ENCODE peak calls at places on chromosomes 16 and 17, in seven cellular contexts. M is HCT116, L is WTC11, P is Peyer's patch, D is esophagus muscularis mucosa, T is sigmoid colon, C is mesothelial cell of epicardium. U is an unnamed sample.

GRCh38 chr16:78516006-78516405 is 416.6 kb downstream of the WWOX start:
- DNase-seq in M (no peak), L (no peak), P (no peak), D (no peak), T (no peak), C (no peak), U (no peak)

GRCh38 chr16:88805887-88806393 is 2.4 kb downstream of the CDT1 start:
- DNase-seq in M (no peak), L (no peak), P (no peak), D (no peak), T (no peak), C (no peak), U (no peak)

GRCh38 chr17:11564483-11565380 is 33.5 kb upstream of the DNAH9 start:
- DNase-seq in M (no peak), L (no peak), P (no peak), D (no peak), T (no peak), C (no peak), U (no peak)

GRCh38 chr17:69651921-69652320 is 237.4 kb downstream of the MAP2K6 start:
- DNase-seq in M (no peak), L (no peak), P (no peak), D (no peak), T (no peak), C (no peak), U (no peak)

GRCh38 chr16:12021578-12022265 is 45.2 kb downstream of the SNX29 start:
- DNase-seq in M (no peak), L (no peak), P (no peak), D (no peak), T (no peak), C (no peak), U (no peak)

GRCh38 chr16:77394699-77395098 is 40.1 kb downstream of the ADAMTS18 start:
- DNase-seq in M (no peak), L (no peak), P (no peak), D (no peak), T (no peak), C (no peak), U (no peak)

GRCh38 chr17:1108810-1109605 is 70.8 kb downstream of the ABR start:
- DNase-seq in M (no peak), L (peak; percentile 38), P (peak; percentile 61), D (no peak), T (peak; percentile 80), C (no peak), U (peak; percentile 72)

GRCh38 chr17:14815079-14815478 is 450.0 kb downstream of the PMP22 start:
- DNase-seq in M (no peak), L (no peak), P (no peak), D (no peak), T (no peak), C (no peak), U (no peak)

GRCh38 chr17:17186551-17187505 is 19.3 kb downstream of the PLD6 start:
- DNase-seq in M (no peak), L (no peak), P (no peak), D (no peak), T (no peak), C (no peak), U (no peak)

GRCh38 chr16:79366635-79367034 is 233.9 kb downstream of the MAF start:
- DNase-seq in M (no peak), L (no peak), P (no peak), D (no peak), T (no peak), C (no peak), U (no peak)

GRCh38 chr17:48317732-48318131 is 112.3 kb downstream of the SKAP1 start:
- DNase-seq in M (no peak), L (no peak), P (no peak), D (no peak), T (no peak), C (no peak), U (no peak)
- TF ChIP-seq CTCF in M (no peak), L (no peak), P (no peak), D (no peak), T (no peak), C (no peak), U (no peak)

GRCh38 chr17:81609541-81610353 is 27.2 kb downstream of the NPLOC4 start:
- DNase-seq in M (no peak), L (peak; percentile 15), P (no peak), D (no peak), T (no peak), C (no peak), U (no peak)
- TF ChIP-seq CTCF in M (no peak), L (no peak), P (no peak), D (no peak), T (no peak), C (no peak), U (no peak)

DNA sequence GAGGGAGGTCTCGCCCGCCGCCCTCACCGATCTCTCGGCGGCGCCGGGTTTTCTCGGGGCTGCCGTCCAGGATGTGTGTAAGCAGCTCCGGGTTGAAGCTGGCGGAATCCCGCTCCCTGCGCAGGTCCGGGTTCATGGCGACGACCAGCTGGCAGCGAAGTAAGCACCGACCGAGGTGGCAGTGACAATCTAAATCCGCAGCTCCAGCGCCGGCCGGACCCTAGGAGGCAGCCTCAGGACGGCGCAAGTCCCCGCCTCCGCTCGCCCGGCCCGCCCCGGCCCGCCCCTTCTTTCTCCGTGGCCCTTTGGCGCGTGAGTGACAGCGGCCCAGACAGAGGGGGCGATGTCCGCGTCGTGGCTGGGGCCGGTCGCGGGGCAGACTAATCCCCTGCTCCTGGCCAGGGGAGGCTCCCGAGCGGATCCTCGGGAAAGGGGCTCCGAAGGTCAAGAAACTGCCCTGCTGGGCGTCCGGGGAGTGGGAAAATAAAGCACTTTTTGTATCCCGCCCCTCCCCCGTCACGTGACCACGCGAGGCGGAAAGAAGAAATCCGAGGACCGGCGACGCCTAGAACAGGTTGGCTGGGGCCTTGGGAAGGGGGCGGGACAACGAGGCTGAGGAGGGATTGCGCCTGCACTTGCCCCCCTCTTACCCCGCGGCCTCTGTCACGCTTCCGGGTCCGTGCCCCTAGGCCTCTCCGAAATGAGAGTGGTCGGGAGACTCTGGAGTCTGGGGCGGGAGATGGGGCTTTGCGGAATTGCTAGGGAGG is at the start of the genes ACOX1 and TEN1:
- DNase-seq in M (peak; percentile 97), L (peak; percentile 96), P (peak; percentile 98), D (peak; percentile 99), T (peak; percentile 99), C (peak; percentile 96), U (peak; percentile 95)
- TF ChIP-seq CTCF in M (peak; percentile 11), L (no peak), P (peak; percentile 56), D (peak; percentile 7), T (no peak), C (peak; percentile 48), U (no peak)

DNA sequence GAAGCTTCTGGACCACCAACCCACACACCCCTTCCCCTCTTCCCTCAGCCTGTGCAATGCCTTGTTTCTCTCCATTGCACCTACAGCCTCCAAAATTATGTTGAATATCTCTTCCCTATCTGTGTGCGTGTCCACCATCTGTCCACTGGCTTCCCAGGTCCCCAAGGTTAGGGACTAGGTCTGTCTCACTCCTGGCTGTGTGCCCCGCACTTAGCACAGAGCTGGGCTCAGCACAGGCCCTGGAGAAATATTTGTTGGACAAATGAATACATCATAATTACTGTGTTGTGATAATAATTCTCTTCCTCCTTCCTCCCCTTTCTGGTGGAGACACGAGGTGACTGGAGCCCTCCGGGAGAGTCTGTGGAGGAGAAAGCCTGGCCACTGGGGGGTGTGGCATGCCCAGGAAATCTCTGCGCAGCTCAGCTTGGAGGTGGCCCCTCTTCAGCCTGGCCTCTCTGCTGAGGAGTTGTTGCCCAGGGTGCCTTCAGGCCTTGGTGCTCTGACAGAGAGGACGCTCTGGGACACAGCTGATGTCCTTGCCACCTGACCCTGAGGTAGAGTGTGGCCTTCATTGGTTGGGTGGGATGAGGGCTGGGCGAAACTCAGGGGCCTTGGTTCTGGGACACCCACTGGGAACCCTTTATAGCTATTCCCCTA is 3.3 kb upstream of the BRD7 start:
- DNase-seq in M (no peak), L (peak; percentile 57), P (no peak), D (peak; percentile 72), T (no peak), C (no peak), U (peak; percentile 56)
- TF ChIP-seq CTCF in M (peak; percentile 10), L (no peak), P (no peak), D (peak; percentile 55), T (no peak), C (no peak), U (peak; percentile 31)